ENCODE peak calls at places on chromosomes 13 and 19, in five cellular contexts. B is endodermal cell, I is heart left ventricle, G is stomach, M is PC-3. A is an unnamed sample.

GRCh38 chr13:100520936-100521765 is 67.4 kb downstream of the GGACT start:
- DNase-seq in B (peak), I (no peak), G (no peak), M (no peak), A (no peak)

GRCh38 chr13:43872181-43872580 is 7.4 kb downstream of the CCDC122 start:
- DNase-seq in B (no peak), I (no peak), G (no peak), M (no peak), A (no peak)

GRCh38 chr19:30598688-30599087 is 226.5 kb downstream of the ZNF536 start:
- DNase-seq in B (no peak), I (no peak), G (no peak), M (no peak), A (no peak)

GRCh38 chr13:102141625-102142472 is 260.0 kb downstream of the FGF14 start:
- DNase-seq in B (no peak), I (no peak), G (no peak), M (peak), A (no peak)

GRCh38 chr19:42010245-42011126 is 16.5 kb upstream of the ATP1A3 start:
- DNase-seq in B (no peak), I (no peak), G (no peak), M (no peak), A (no peak)

GRCh38 chr13:99733346-99733745 is 232.1 kb downstream of the TM9SF2 start:
- DNase-seq in B (no peak), I (no peak), G (no peak), M (no peak), A (no peak)

GRCh38 chr19:49809155-49809986 is 3.7 kb downstream of the FUZ start:
- DNase-seq in B (peak), I (peak), G (peak), M (peak), A (peak)

GRCh38 chr19:2446390-2446789 is 10.4 kb downstream of the LMNB2 start:
- DNase-seq in B (no peak), I (no peak), G (no peak), M (no peak), A (no peak)

GRCh38 chr13:49044008-49044407 is 68.3 kb downstream of the FNDC3A start:
- DNase-seq in B (no peak), I (no peak), G (no peak), M (no peak), A (no peak)

GRCh38 chr13:49044849-49045248 is 69.1 kb downstream of the FNDC3A start:
- DNase-seq in B (no peak), I (no peak), G (no peak), M (no peak), A (no peak)

GRCh38 chr13:49042476-49042875 is 66.8 kb downstream of the FNDC3A start:
- DNase-seq in B (no peak), I (no peak), G (no peak), M (no peak), A (no peak)

GRCh38 chr13:49046002-49046401 is 70.3 kb downstream of the FNDC3A start:
- DNase-seq in B (no peak), I (no peak), G (no peak), M (no peak), A (no peak)

GRCh38 chr13:49046534-49046933 is 70.8 kb downstream of the FNDC3A start:
- DNase-seq in B (no peak), I (no peak), G (no peak), M (no peak), A (no peak)
- H3K27ac ChIP-seq in B (no peak), I (no peak), G (no peak), M (no peak), A (no peak)

GRCh38 chr13:97219226-97219625 is 2.9 kb upstream of the MBNL2 start:
- DNase-seq in B (no peak), I (no peak), G (no peak), M (no peak), A (no peak)

GRCh38 chr13:97221046-97221445 is 1.1 kb upstream of the MBNL2 start:
- DNase-seq in B (no peak), I (no peak), G (no peak), M (no peak), A (no peak)

GRCh38 chr13:97221491-97221890 is 642 bp upstream of the MBNL2 start:
- DNase-seq in B (no peak), I (no peak), G (no peak), M (no peak), A (no peak)

GRCh38 chr13:97221989-97222700 is at the start of gene MBNL2:
- DNase-seq in B (peak), I (peak), G (peak), M (peak), A (peak)

DNA sequence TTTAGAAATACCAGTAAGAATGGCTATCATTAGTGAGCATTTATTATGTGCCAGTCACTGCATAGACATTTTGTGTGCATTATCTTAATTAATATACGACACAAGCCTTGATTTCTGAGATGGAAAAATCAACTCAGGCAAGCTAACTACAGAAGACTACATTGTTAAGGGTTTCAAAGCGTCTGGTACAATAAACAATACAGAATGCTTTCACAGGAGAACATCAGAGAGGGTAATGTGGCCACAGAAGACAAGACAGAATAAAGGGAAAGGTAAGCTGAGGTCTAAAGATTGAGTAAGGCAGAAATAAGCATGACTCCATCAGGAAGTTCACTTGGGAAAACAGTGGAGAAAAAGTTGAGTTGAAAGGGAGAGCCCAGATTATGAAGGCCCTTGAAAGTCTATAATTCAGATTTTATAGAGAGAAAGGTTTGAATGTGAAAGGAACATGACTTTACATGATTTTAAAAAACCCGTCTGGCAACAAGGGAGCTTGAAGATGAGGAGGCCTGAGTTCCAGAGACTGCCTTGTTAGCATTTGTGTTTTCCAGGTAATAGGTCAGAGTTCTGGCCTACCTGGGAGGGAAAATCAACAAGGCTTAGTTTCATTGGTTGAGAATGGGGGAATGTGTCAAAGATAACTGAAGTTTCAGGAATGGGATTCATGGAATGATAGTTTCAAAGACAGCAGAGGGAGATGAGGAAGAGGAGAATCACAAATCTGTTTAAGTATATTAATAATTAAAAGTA is 1.8 kb upstream of the MBNL2 start:
- DNase-seq in B (no peak), I (no peak), G (no peak), M (peak), A (no peak)
- H3K27ac ChIP-seq in B (no peak), I (no peak), G (peak), M (no peak), A (no peak)

GRCh38 chr13:33757713-33758112 is 60.2 kb upstream of the RFC3 start:
- DNase-seq in B (no peak), I (no peak), G (no peak), M (no peak), A (no peak)
- H3K27ac ChIP-seq in B (no peak), I (no peak), G (no peak), M (no peak), A (no peak)

DNA sequence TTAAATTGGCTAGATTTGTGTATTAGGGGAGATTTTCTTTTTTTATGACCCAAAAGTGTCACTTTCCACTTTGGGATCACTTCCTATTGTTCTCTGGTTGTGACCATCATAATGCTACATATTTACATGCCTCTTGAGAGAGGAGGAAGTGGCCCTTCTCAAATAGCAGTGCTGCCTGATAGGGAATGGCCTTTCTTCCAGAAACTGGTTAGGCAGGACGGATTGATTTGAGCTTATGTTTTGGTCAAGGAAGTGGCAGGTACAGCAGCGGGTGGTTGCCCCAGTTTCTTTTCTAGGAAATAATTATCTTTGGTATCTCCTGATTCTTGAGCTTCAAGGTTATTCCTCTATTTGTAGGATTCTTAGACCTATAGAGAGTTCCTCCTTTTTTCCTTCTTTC is 21.9 kb upstream of the WTIP start:
- DNase-seq in B (no peak), I (no peak), G (peak), M (peak), A (no peak)
- H3K27ac ChIP-seq in B (no peak), I (peak), G (peak), M (no peak), A (no peak)

GRCh38 chr13:46660859-46661258 is 107.9 kb downstream of the LRCH1 start:
- DNase-seq in B (no peak), I (no peak), G (no peak), M (no peak), A (no peak)
- H3K27ac ChIP-seq in B (no peak), I (no peak), G (peak), M (no peak), A (no peak)

GRCh38 chr13:73168993-73169401 is 110.2 kb downstream of the KLF5 start:
- DNase-seq in B (peak), I (no peak), G (peak), M (peak), A (no peak)
- H3K27ac ChIP-seq in B (no peak), I (no peak), G (peak), M (peak), A (no peak)

GRCh38 chr13:48125794-48126228 is 30.9 kb upstream of the MED4 start:
- DNase-seq in B (no peak), I (peak), G (no peak), M (no peak), A (peak)

GRCh38 chr13:48126944-48127814 is 32.3 kb upstream of the MED4 start:
- DNase-seq in B (peak), I (peak), G (peak), M (peak), A (peak)

GRCh38 chr13:48121733-48122132 is 26.8 kb upstream of the MED4 start:
- DNase-seq in B (no peak), I (no peak), G (no peak), M (no peak), A (no peak)

GRCh38 chr13:48120246-48120645 is 25.3 kb upstream of the MED4 start:
- DNase-seq in B (no peak), I (no peak), G (no peak), M (no peak), A (no peak)

DNA sequence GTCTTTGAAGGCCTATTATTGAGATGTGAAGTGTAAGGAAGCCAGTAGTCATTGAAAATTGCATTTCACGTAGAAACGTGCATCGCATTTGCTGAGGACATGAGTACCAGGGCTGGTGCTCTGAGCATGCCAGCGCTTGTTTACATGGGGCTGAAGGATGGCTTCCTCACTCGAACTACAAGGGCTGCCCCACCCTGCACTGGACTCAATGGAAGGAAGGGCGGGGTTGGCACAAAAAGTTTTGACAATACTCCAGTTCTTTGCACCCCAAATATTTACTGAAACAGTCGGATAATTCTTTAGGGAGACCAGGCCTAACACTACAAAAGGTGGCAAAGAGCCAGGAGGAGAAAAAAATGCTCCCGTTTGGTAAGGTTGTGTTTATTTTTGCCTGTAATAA is 28.9 kb upstream of the MED4 start:
- DNase-seq in B (no peak), I (peak), G (no peak), M (no peak), A (no peak)
- H3K27ac ChIP-seq in B (no peak), I (peak), G (peak), M (no peak), A (no peak)

GRCh38 chr19:48344892-48345291 is 18.8 kb downstream of the TMEM143 start:
- DNase-seq in B (peak), I (no peak), G (no peak), M (no peak), A (no peak)

GRCh38 chr19:48350856-48351255 is 12.9 kb downstream of the TMEM143 start:
- DNase-seq in B (no peak), I (no peak), G (no peak), M (no peak), A (no peak)

GRCh38 chr19:48346161-48346560 is 17.6 kb downstream of the TMEM143 start:
- DNase-seq in B (no peak), I (no peak), G (no peak), M (no peak), A (no peak)

GRCh38 chr19:48348737-48349136 is 15.0 kb downstream of the TMEM143 start:
- DNase-seq in B (no peak), I (no peak), G (no peak), M (no peak), A (no peak)

DNA sequence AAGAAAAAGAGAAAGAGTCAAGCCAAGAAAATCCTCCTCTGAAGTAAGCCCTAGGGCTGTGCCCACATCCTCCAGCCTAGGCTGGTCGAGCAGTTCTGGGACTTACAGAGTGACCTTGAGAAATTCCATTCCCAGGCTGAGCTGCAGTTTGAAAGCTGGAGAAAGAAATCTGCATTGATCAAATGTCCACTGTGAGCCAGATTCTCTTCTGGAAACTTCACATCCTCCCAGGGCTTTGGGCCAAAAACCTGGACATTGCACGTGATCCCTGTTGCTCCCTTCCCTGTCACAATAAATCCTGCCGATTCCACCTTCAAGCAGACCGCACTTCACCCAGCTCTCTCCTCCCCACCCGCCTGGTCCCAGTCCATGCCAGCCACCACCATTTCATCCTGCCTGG is 15.7 kb downstream of the TMEM143 start:
- DNase-seq in B (no peak), I (peak), G (no peak), M (no peak), A (peak)
- H3K27ac ChIP-seq in B (no peak), I (peak), G (no peak), M (no peak), A (peak)